ENCODE peak calls at places on chromosomes 12 and 14, in five cellular contexts. One of them, this sample, is unnamed.

GRCh38 chr14:65170768-65171251 is 68.5 kb upstream of the MAX start:
- DNase-seq in LoVo: no peak
- DNase-seq in T-cell: no peak
- DNase-seq in astrocyte of the spinal cord: peak; percentile 80
- DNase-seq in GM06990: peak; percentile 62
- DNase-seq in this sample: peak; percentile 41

GRCh38 chr12:44000309-44000952 is 164.6 kb downstream of the TMEM117 start:
- DNase-seq in LoVo: peak; percentile 70
- DNase-seq in GM06990: no peak
- DNase-seq in astrocyte of the spinal cord: peak; percentile 6
- DNase-seq in T-cell: no peak
- DNase-seq in this sample: no peak

GRCh38 chr12:109461846-109462766 is 15.0 kb downstream of the KCTD10 start:
- DNase-seq in LoVo: peak; percentile 43
- DNase-seq in astrocyte of the spinal cord: peak; percentile 95
- DNase-seq in GM06990: no peak
- DNase-seq in T-cell: no peak
- DNase-seq in this sample: no peak

GRCh38 chr14:56342419-56342901 is 224.2 kb downstream of the PELI2 start:
- DNase-seq in LoVo: no peak
- DNase-seq in T-cell: no peak
- DNase-seq in GM06990: no peak
- DNase-seq in astrocyte of the spinal cord: peak; percentile 75
- DNase-seq in this sample: no peak

GRCh38 chr14:97411938-97412612 is 614.9 kb downstream of the VRK1 start:
- DNase-seq in GM06990: no peak
- DNase-seq in astrocyte of the spinal cord: no peak
- DNase-seq in LoVo: no peak
- DNase-seq in T-cell: no peak
- DNase-seq in this sample: no peak

GRCh38 chr12:92108651-92109050 is 37.0 kb downstream of the BTG1 start:
- DNase-seq in T-cell: no peak
- DNase-seq in GM06990: no peak
- DNase-seq in astrocyte of the spinal cord: peak; percentile 56
- DNase-seq in LoVo: no peak
- DNase-seq in this sample: no peak

GRCh38 chr12:12705833-12706520 is 10.0 kb upstream of the GPR19 start:
- DNase-seq in LoVo: no peak
- DNase-seq in T-cell: peak; percentile 73
- DNase-seq in astrocyte of the spinal cord: no peak
- DNase-seq in GM06990: no peak
- DNase-seq in this sample: no peak

GRCh38 chr12:26614217-26614616 is 218.8 kb downstream of the ITPR2 start:
- DNase-seq in GM06990: no peak
- DNase-seq in astrocyte of the spinal cord: no peak
- DNase-seq in T-cell: no peak
- DNase-seq in LoVo: peak; percentile 16
- DNase-seq in this sample: peak; percentile 16

GRCh38 chr12:13610280-13610679 is 371.1 kb downstream of the GRIN2B start:
- DNase-seq in LoVo: no peak
- DNase-seq in T-cell: no peak
- DNase-seq in astrocyte of the spinal cord: no peak
- DNase-seq in GM06990: no peak
- DNase-seq in this sample: no peak

GRCh38 chr12:56590237-56590830 is 39.8 kb downstream of the BAZ2A start:
- DNase-seq in T-cell: no peak
- DNase-seq in GM06990: no peak
- DNase-seq in LoVo: no peak
- DNase-seq in astrocyte of the spinal cord: no peak
- DNase-seq in this sample: no peak

GRCh38 chr14:102760485-102761193 is 16.6 kb upstream of the TRAF3 start:
- DNase-seq in T-cell: no peak
- DNase-seq in GM06990: no peak
- DNase-seq in astrocyte of the spinal cord: no peak
- DNase-seq in LoVo: no peak
- DNase-seq in this sample: no peak

GRCh38 chr12:93325855-93326254 is 51.9 kb upstream of the NUDT4 start:
- DNase-seq in LoVo: no peak
- DNase-seq in GM06990: no peak
- DNase-seq in T-cell: no peak
- DNase-seq in astrocyte of the spinal cord: peak; percentile 83
- DNase-seq in this sample: no peak

GRCh38 chr14:100523131-100523530 is 64.1 kb downstream of the BEGAIN start:
- DNase-seq in LoVo: no peak
- DNase-seq in T-cell: no peak
- DNase-seq in astrocyte of the spinal cord: no peak
- DNase-seq in GM06990: no peak
- DNase-seq in this sample: no peak

GRCh38 chr12:123041811-123042655 is 61.6 kb downstream of the ARL6IP4 start:
- DNase-seq in astrocyte of the spinal cord: peak; percentile 37
- DNase-seq in LoVo: no peak
- DNase-seq in GM06990: no peak
- DNase-seq in T-cell: no peak
- DNase-seq in this sample: no peak

GRCh38 chr12:106492893-106493292 is 89.9 kb upstream of the RFX4 start:
- DNase-seq in GM06990: no peak
- DNase-seq in LoVo: no peak
- DNase-seq in T-cell: no peak
- DNase-seq in astrocyte of the spinal cord: no peak
- DNase-seq in this sample: no peak

GRCh38 chr12:114888928-114889327 is 205.0 kb upstream of the TBX3 start:
- DNase-seq in astrocyte of the spinal cord: no peak
- DNase-seq in T-cell: no peak
- DNase-seq in LoVo: no peak
- DNase-seq in GM06990: no peak
- DNase-seq in this sample: no peak

GRCh38 chr12:70557583-70558263 is 79.5 kb downstream of the PTPRB start:
- DNase-seq in LoVo: no peak
- DNase-seq in astrocyte of the spinal cord: no peak
- DNase-seq in GM06990: no peak
- DNase-seq in T-cell: no peak
- DNase-seq in this sample: no peak

GRCh38 chr14:30330452-30330851 is 228.5 kb upstream of the G2E3 start:
- DNase-seq in LoVo: peak; percentile 5
- DNase-seq in GM06990: no peak
- DNase-seq in T-cell: no peak
- DNase-seq in astrocyte of the spinal cord: no peak
- DNase-seq in this sample: no peak

GRCh38 chr12:118060301-118061010 is 523 bp downstream of the WSB2 start:
- DNase-seq in astrocyte of the spinal cord: peak; percentile 36
- DNase-seq in GM06990: peak; percentile 64
- DNase-seq in LoVo: peak; percentile 37
- DNase-seq in T-cell: no peak
- DNase-seq in this sample: peak; percentile 30

GRCh38 chr12:51374856-51375255 is 16.4 kb downstream of the GALNT6 start:
- DNase-seq in astrocyte of the spinal cord: no peak
- DNase-seq in GM06990: no peak
- DNase-seq in T-cell: no peak
- DNase-seq in LoVo: no peak
- DNase-seq in this sample: no peak

GRCh38 chr12:122523846-122524718 is 2.7 kb downstream of the RSRC2 start:
- DNase-seq in T-cell: no peak
- DNase-seq in astrocyte of the spinal cord: no peak
- DNase-seq in LoVo: no peak
- DNase-seq in GM06990: no peak
- DNase-seq in this sample: no peak

GRCh38 chr14:68749487-68750475 is 43.1 kb downstream of the ZFP36L1 start:
- DNase-seq in GM06990: no peak
- DNase-seq in astrocyte of the spinal cord: no peak
- DNase-seq in T-cell: no peak
- DNase-seq in LoVo: no peak
- DNase-seq in this sample: no peak

GRCh38 chr12:118330421-118331018 is 42.2 kb downstream of the TAOK3 start:
- DNase-seq in LoVo: peak; percentile 34
- DNase-seq in T-cell: no peak
- DNase-seq in GM06990: peak; percentile 32
- DNase-seq in astrocyte of the spinal cord: peak; percentile 23
- DNase-seq in this sample: peak; percentile 23

GRCh38 chr12:95574799-95575452 is 23.6 kb upstream of the USP44 start:
- DNase-seq in LoVo: peak; percentile 63
- DNase-seq in astrocyte of the spinal cord: peak; percentile 55
- DNase-seq in T-cell: no peak
- DNase-seq in GM06990: no peak
- DNase-seq in this sample: no peak

GRCh38 chr14:85418716-85419115 is 111.2 kb upstream of the FLRT2 start:
- DNase-seq in LoVo: no peak
- DNase-seq in astrocyte of the spinal cord: no peak
- DNase-seq in GM06990: no peak
- DNase-seq in T-cell: no peak
- DNase-seq in this sample: no peak